ENCODE peak calls at places on chromosomes 6 and 20, in ten cellular contexts. One of them, this sample, is unnamed.

GRCh38 chr6:130697661-130698535 is 129.3 kb upstream of the SMLR1 start:
- DNase-seq in fibroblast of pulmonary artery: peak; percentile 70
- DNase-seq in fibroblast of lung: peak; percentile 52
- DNase-seq in DMS153: peak; percentile 4
- DNase-seq in CD4-positive, alpha-beta memory T cell: peak; percentile 51
- DNase-seq in GDM1: peak; percentile 6
- DNase-seq in stimulated activated CD8-positive, alpha-beta memory T cell treated with anti-CD3 and anti-CD28 coated beads, Interleukin-15, amount 100 ng/mL, for 4 hours: peak; percentile 44
- DNase-seq in fibroblast of gingiva: peak; percentile 49
- DNase-seq in RWPE1: peak; percentile 60
- DNase-seq in NT2/D1: peak; percentile 13
- DNase-seq in this sample: no peak

GRCh38 chr6:169970306-169970988 is 219.0 kb downstream of the ERMARD start:
- DNase-seq in fibroblast of lung: no peak
- DNase-seq in CD4-positive, alpha-beta memory T cell: no peak
- DNase-seq in DMS153: no peak
- DNase-seq in fibroblast of gingiva: no peak
- DNase-seq in NT2/D1: no peak
- DNase-seq in GDM1: no peak
- DNase-seq in fibroblast of pulmonary artery: no peak
- DNase-seq in stimulated activated CD8-positive, alpha-beta memory T cell treated with anti-CD3 and anti-CD28 coated beads, Interleukin-15, amount 100 ng/mL, for 4 hours: no peak
- DNase-seq in RWPE1: no peak
- DNase-seq in this sample: peak; percentile 57

GRCh38 chr6:139373154-139373927 is 1.1 kb downstream of the CITED2 start:
- DNase-seq in GDM1: peak; percentile 51
- DNase-seq in RWPE1: peak; percentile 30
- DNase-seq in NT2/D1: no peak
- DNase-seq in fibroblast of lung: peak; percentile 53
- DNase-seq in stimulated activated CD8-positive, alpha-beta memory T cell treated with anti-CD3 and anti-CD28 coated beads, Interleukin-15, amount 100 ng/mL, for 4 hours: peak; percentile 36
- DNase-seq in fibroblast of gingiva: peak; percentile 60
- DNase-seq in fibroblast of pulmonary artery: peak; percentile 68
- DNase-seq in DMS153: peak; percentile 18
- DNase-seq in CD4-positive, alpha-beta memory T cell: peak; percentile 79
- DNase-seq in this sample: peak; percentile 88

GRCh38 chr6:43763812-43764522 is 6.0 kb upstream of the VEGFA start:
- DNase-seq in fibroblast of lung: no peak
- DNase-seq in GDM1: no peak
- DNase-seq in fibroblast of gingiva: no peak
- DNase-seq in stimulated activated CD8-positive, alpha-beta memory T cell treated with anti-CD3 and anti-CD28 coated beads, Interleukin-15, amount 100 ng/mL, for 4 hours: no peak
- DNase-seq in DMS153: no peak
- DNase-seq in NT2/D1: no peak
- DNase-seq in fibroblast of pulmonary artery: no peak
- DNase-seq in RWPE1: no peak
- DNase-seq in CD4-positive, alpha-beta memory T cell: no peak
- DNase-seq in this sample: no peak

GRCh38 chr20:40868568-40869223 is 159.9 kb upstream of the TOP1 start:
- DNase-seq in RWPE1: no peak
- DNase-seq in CD4-positive, alpha-beta memory T cell: no peak
- DNase-seq in fibroblast of pulmonary artery: peak; percentile 71
- DNase-seq in DMS153: no peak
- DNase-seq in stimulated activated CD8-positive, alpha-beta memory T cell treated with anti-CD3 and anti-CD28 coated beads, Interleukin-15, amount 100 ng/mL, for 4 hours: no peak
- DNase-seq in fibroblast of gingiva: peak; percentile 88
- DNase-seq in NT2/D1: no peak
- DNase-seq in fibroblast of lung: peak; percentile 86
- DNase-seq in GDM1: no peak
- DNase-seq in this sample: no peak

GRCh38 chr20:9040874-9041524 is 27.9 kb upstream of the PLCB4 start:
- DNase-seq in GDM1: no peak
- DNase-seq in fibroblast of gingiva: no peak
- DNase-seq in CD4-positive, alpha-beta memory T cell: no peak
- DNase-seq in DMS153: no peak
- DNase-seq in fibroblast of lung: peak; percentile 73
- DNase-seq in RWPE1: no peak
- DNase-seq in NT2/D1: no peak
- DNase-seq in fibroblast of pulmonary artery: no peak
- DNase-seq in stimulated activated CD8-positive, alpha-beta memory T cell treated with anti-CD3 and anti-CD28 coated beads, Interleukin-15, amount 100 ng/mL, for 4 hours: no peak
- DNase-seq in this sample: no peak

GRCh38 chr6:148438593-148438992 is 96.0 kb downstream of the SASH1 start:
- DNase-seq in stimulated activated CD8-positive, alpha-beta memory T cell treated with anti-CD3 and anti-CD28 coated beads, Interleukin-15, amount 100 ng/mL, for 4 hours: no peak
- DNase-seq in RWPE1: no peak
- DNase-seq in NT2/D1: no peak
- DNase-seq in fibroblast of lung: no peak
- DNase-seq in CD4-positive, alpha-beta memory T cell: no peak
- DNase-seq in fibroblast of gingiva: peak; percentile 62
- DNase-seq in DMS153: no peak
- DNase-seq in fibroblast of pulmonary artery: peak; percentile 77
- DNase-seq in GDM1: no peak
- DNase-seq in this sample: no peak

GRCh38 chr6:27547157-27548075 is 74.5 kb upstream of the ZNF184 start:
- DNase-seq in fibroblast of lung: peak; percentile 62
- DNase-seq in fibroblast of pulmonary artery: peak; percentile 70
- DNase-seq in RWPE1: no peak
- DNase-seq in DMS153: no peak
- DNase-seq in GDM1: no peak
- DNase-seq in fibroblast of gingiva: peak; percentile 45
- DNase-seq in NT2/D1: peak; percentile 51
- DNase-seq in stimulated activated CD8-positive, alpha-beta memory T cell treated with anti-CD3 and anti-CD28 coated beads, Interleukin-15, amount 100 ng/mL, for 4 hours: no peak
- DNase-seq in CD4-positive, alpha-beta memory T cell: no peak
- DNase-seq in this sample: no peak

GRCh38 chr20:50245561-50246366 is 55.1 kb downstream of the CEBPB start:
- DNase-seq in DMS153: no peak
- DNase-seq in RWPE1: no peak
- DNase-seq in fibroblast of pulmonary artery: peak; percentile 77
- DNase-seq in CD4-positive, alpha-beta memory T cell: no peak
- DNase-seq in GDM1: peak; percentile 37
- DNase-seq in NT2/D1: no peak
- DNase-seq in fibroblast of lung: peak; percentile 69
- DNase-seq in stimulated activated CD8-positive, alpha-beta memory T cell treated with anti-CD3 and anti-CD28 coated beads, Interleukin-15, amount 100 ng/mL, for 4 hours: no peak
- DNase-seq in fibroblast of gingiva: peak; percentile 87
- DNase-seq in this sample: peak; percentile 39

GRCh38 chr20:61436268-61436667 is 184.2 kb downstream of the CDH4 start:
- DNase-seq in DMS153: no peak
- DNase-seq in fibroblast of pulmonary artery: peak; percentile 63
- DNase-seq in fibroblast of lung: peak; percentile 88
- DNase-seq in stimulated activated CD8-positive, alpha-beta memory T cell treated with anti-CD3 and anti-CD28 coated beads, Interleukin-15, amount 100 ng/mL, for 4 hours: no peak
- DNase-seq in GDM1: no peak
- DNase-seq in CD4-positive, alpha-beta memory T cell: no peak
- DNase-seq in NT2/D1: no peak
- DNase-seq in RWPE1: peak; percentile 90
- DNase-seq in fibroblast of gingiva: peak; percentile 40
- DNase-seq in this sample: no peak

GRCh38 chr6:1821188-1822183 is 211.8 kb downstream of the FOXC1 start:
- DNase-seq in DMS153: peak; percentile 32
- DNase-seq in GDM1: no peak
- DNase-seq in fibroblast of lung: peak; percentile 56
- DNase-seq in RWPE1: no peak
- DNase-seq in CD4-positive, alpha-beta memory T cell: no peak
- DNase-seq in stimulated activated CD8-positive, alpha-beta memory T cell treated with anti-CD3 and anti-CD28 coated beads, Interleukin-15, amount 100 ng/mL, for 4 hours: no peak
- DNase-seq in fibroblast of gingiva: peak; percentile 79
- DNase-seq in fibroblast of pulmonary artery: peak; percentile 48
- DNase-seq in NT2/D1: no peak
- DNase-seq in this sample: no peak

GRCh38 chr6:168713839-168714238 is 272.9 kb downstream of the SMOC2 start:
- DNase-seq in fibroblast of gingiva: no peak
- DNase-seq in CD4-positive, alpha-beta memory T cell: no peak
- DNase-seq in fibroblast of lung: no peak
- DNase-seq in GDM1: no peak
- DNase-seq in DMS153: no peak
- DNase-seq in fibroblast of pulmonary artery: no peak
- DNase-seq in NT2/D1: no peak
- DNase-seq in RWPE1: peak; percentile 33
- DNase-seq in stimulated activated CD8-positive, alpha-beta memory T cell treated with anti-CD3 and anti-CD28 coated beads, Interleukin-15, amount 100 ng/mL, for 4 hours: no peak
- DNase-seq in this sample: no peak

GRCh38 chr20:31691646-31692275 is 30.9 kb downstream of the BCL2L1 start:
- DNase-seq in stimulated activated CD8-positive, alpha-beta memory T cell treated with anti-CD3 and anti-CD28 coated beads, Interleukin-15, amount 100 ng/mL, for 4 hours: no peak
- DNase-seq in CD4-positive, alpha-beta memory T cell: no peak
- DNase-seq in fibroblast of lung: peak; percentile 84
- DNase-seq in NT2/D1: no peak
- DNase-seq in GDM1: no peak
- DNase-seq in DMS153: no peak
- DNase-seq in RWPE1: no peak
- DNase-seq in fibroblast of pulmonary artery: no peak
- DNase-seq in fibroblast of gingiva: peak; percentile 58
- DNase-seq in this sample: no peak

GRCh38 chr6:159169557-159170332 is 545 bp downstream of the FNDC1 start:
- DNase-seq in GDM1: no peak
- DNase-seq in DMS153: no peak
- DNase-seq in CD4-positive, alpha-beta memory T cell: no peak
- DNase-seq in stimulated activated CD8-positive, alpha-beta memory T cell treated with anti-CD3 and anti-CD28 coated beads, Interleukin-15, amount 100 ng/mL, for 4 hours: no peak
- DNase-seq in fibroblast of pulmonary artery: peak; percentile 29
- DNase-seq in RWPE1: no peak
- DNase-seq in fibroblast of gingiva: peak; percentile 11
- DNase-seq in NT2/D1: peak; percentile 25
- DNase-seq in fibroblast of lung: peak; percentile 61
- DNase-seq in this sample: no peak

GRCh38 chr6:42367353-42368011 is 84.2 kb downstream of the TRERF1 start:
- DNase-seq in RWPE1: no peak
- DNase-seq in CD4-positive, alpha-beta memory T cell: no peak
- DNase-seq in fibroblast of pulmonary artery: peak; percentile 37
- DNase-seq in GDM1: peak; percentile 39
- DNase-seq in NT2/D1: no peak
- DNase-seq in DMS153: no peak
- DNase-seq in stimulated activated CD8-positive, alpha-beta memory T cell treated with anti-CD3 and anti-CD28 coated beads, Interleukin-15, amount 100 ng/mL, for 4 hours: no peak
- DNase-seq in fibroblast of gingiva: no peak
- DNase-seq in fibroblast of lung: peak; percentile 13
- DNase-seq in this sample: no peak

GRCh38 chr20:12955611-12956010 is 53.2 kb upstream of the SPTLC3 start:
- DNase-seq in fibroblast of lung: no peak
- DNase-seq in stimulated activated CD8-positive, alpha-beta memory T cell treated with anti-CD3 and anti-CD28 coated beads, Interleukin-15, amount 100 ng/mL, for 4 hours: no peak
- DNase-seq in RWPE1: no peak
- DNase-seq in fibroblast of gingiva: no peak
- DNase-seq in fibroblast of pulmonary artery: no peak
- DNase-seq in DMS153: no peak
- DNase-seq in NT2/D1: no peak
- DNase-seq in GDM1: no peak
- DNase-seq in CD4-positive, alpha-beta memory T cell: no peak
- DNase-seq in this sample: no peak

GRCh38 chr6:6516643-6517042 is 71.9 kb upstream of the LY86 start:
- DNase-seq in fibroblast of lung: no peak
- DNase-seq in CD4-positive, alpha-beta memory T cell: no peak
- DNase-seq in fibroblast of gingiva: no peak
- DNase-seq in stimulated activated CD8-positive, alpha-beta memory T cell treated with anti-CD3 and anti-CD28 coated beads, Interleukin-15, amount 100 ng/mL, for 4 hours: no peak
- DNase-seq in GDM1: no peak
- DNase-seq in fibroblast of pulmonary artery: no peak
- DNase-seq in RWPE1: no peak
- DNase-seq in NT2/D1: no peak
- DNase-seq in DMS153: no peak
- DNase-seq in this sample: no peak

GRCh38 chr6:2990179-2990931 is 9.3 kb upstream of the NQO2 start:
- DNase-seq in fibroblast of lung: peak; percentile 75
- DNase-seq in NT2/D1: no peak
- DNase-seq in GDM1: no peak
- DNase-seq in fibroblast of pulmonary artery: peak; percentile 64
- DNase-seq in stimulated activated CD8-positive, alpha-beta memory T cell treated with anti-CD3 and anti-CD28 coated beads, Interleukin-15, amount 100 ng/mL, for 4 hours: no peak
- DNase-seq in DMS153: no peak
- DNase-seq in CD4-positive, alpha-beta memory T cell: no peak
- DNase-seq in RWPE1: no peak
- DNase-seq in fibroblast of gingiva: peak; percentile 10
- DNase-seq in this sample: no peak

GRCh38 chr6:104943781-104944180 is 13.1 kb upstream of the LIN28B start:
- DNase-seq in GDM1: no peak
- DNase-seq in fibroblast of pulmonary artery: peak; percentile 41
- DNase-seq in NT2/D1: no peak
- DNase-seq in stimulated activated CD8-positive, alpha-beta memory T cell treated with anti-CD3 and anti-CD28 coated beads, Interleukin-15, amount 100 ng/mL, for 4 hours: no peak
- DNase-seq in fibroblast of lung: peak; percentile 21
- DNase-seq in fibroblast of gingiva: no peak
- DNase-seq in CD4-positive, alpha-beta memory T cell: no peak
- DNase-seq in DMS153: no peak
- DNase-seq in RWPE1: no peak
- DNase-seq in this sample: no peak

GRCh38 chr20:37823276-37823980 is 79.5 kb upstream of the VSTM2L start:
- DNase-seq in GDM1: no peak
- DNase-seq in fibroblast of pulmonary artery: peak; percentile 15
- DNase-seq in NT2/D1: no peak
- DNase-seq in CD4-positive, alpha-beta memory T cell: no peak
- DNase-seq in DMS153: no peak
- DNase-seq in fibroblast of gingiva: no peak
- DNase-seq in RWPE1: no peak
- DNase-seq in fibroblast of lung: peak; percentile 28
- DNase-seq in stimulated activated CD8-positive, alpha-beta memory T cell treated with anti-CD3 and anti-CD28 coated beads, Interleukin-15, amount 100 ng/mL, for 4 hours: no peak
- DNase-seq in this sample: no peak

GRCh38 chr6:11702039-11702795 is 76.4 kb downstream of the ADTRP start:
- DNase-seq in fibroblast of lung: peak; percentile 74
- DNase-seq in NT2/D1: no peak
- DNase-seq in DMS153: no peak
- DNase-seq in CD4-positive, alpha-beta memory T cell: no peak
- DNase-seq in GDM1: no peak
- DNase-seq in stimulated activated CD8-positive, alpha-beta memory T cell treated with anti-CD3 and anti-CD28 coated beads, Interleukin-15, amount 100 ng/mL, for 4 hours: no peak
- DNase-seq in RWPE1: peak; percentile 70
- DNase-seq in fibroblast of gingiva: peak; percentile 11
- DNase-seq in fibroblast of pulmonary artery: peak; percentile 72
- DNase-seq in this sample: no peak

GRCh38 chr6:56299916-56300315 is 52.5 kb upstream of the COL21A1 start:
- DNase-seq in RWPE1: no peak
- DNase-seq in fibroblast of pulmonary artery: no peak
- DNase-seq in fibroblast of lung: no peak
- DNase-seq in CD4-positive, alpha-beta memory T cell: no peak
- DNase-seq in GDM1: no peak
- DNase-seq in fibroblast of gingiva: no peak
- DNase-seq in stimulated activated CD8-positive, alpha-beta memory T cell treated with anti-CD3 and anti-CD28 coated beads, Interleukin-15, amount 100 ng/mL, for 4 hours: no peak
- DNase-seq in NT2/D1: no peak
- DNase-seq in DMS153: no peak
- DNase-seq in this sample: no peak

GRCh38 chr6:105207524-105208269 is 27.9 kb upstream of the POPDC3 start:
- DNase-seq in RWPE1: no peak
- DNase-seq in stimulated activated CD8-positive, alpha-beta memory T cell treated with anti-CD3 and anti-CD28 coated beads, Interleukin-15, amount 100 ng/mL, for 4 hours: no peak
- DNase-seq in DMS153: no peak
- DNase-seq in NT2/D1: no peak
- DNase-seq in CD4-positive, alpha-beta memory T cell: no peak
- DNase-seq in GDM1: no peak
- DNase-seq in fibroblast of gingiva: no peak
- DNase-seq in fibroblast of pulmonary artery: peak; percentile 49
- DNase-seq in fibroblast of lung: peak; percentile 75
- DNase-seq in this sample: no peak

GRCh38 chr6:48766349-48766748 is 655.4 kb upstream of the PTCHD4 start:
- DNase-seq in fibroblast of pulmonary artery: peak; percentile 60
- DNase-seq in RWPE1: peak; percentile 80
- DNase-seq in DMS153: no peak
- DNase-seq in CD4-positive, alpha-beta memory T cell: no peak
- DNase-seq in fibroblast of gingiva: peak; percentile 4
- DNase-seq in NT2/D1: no peak
- DNase-seq in fibroblast of lung: peak; percentile 78
- DNase-seq in GDM1: no peak
- DNase-seq in stimulated activated CD8-positive, alpha-beta memory T cell treated with anti-CD3 and anti-CD28 coated beads, Interleukin-15, amount 100 ng/mL, for 4 hours: no peak
- DNase-seq in this sample: no peak

GRCh38 chr6:97023982-97024381 is 99.5 kb downstream of the KLHL32 start:
- DNase-seq in RWPE1: no peak
- DNase-seq in stimulated activated CD8-positive, alpha-beta memory T cell treated with anti-CD3 and anti-CD28 coated beads, Interleukin-15, amount 100 ng/mL, for 4 hours: no peak
- DNase-seq in fibroblast of gingiva: no peak
- DNase-seq in GDM1: no peak
- DNase-seq in CD4-positive, alpha-beta memory T cell: no peak
- DNase-seq in DMS153: no peak
- DNase-seq in fibroblast of lung: no peak
- DNase-seq in NT2/D1: no peak
- DNase-seq in fibroblast of pulmonary artery: no peak
- DNase-seq in this sample: no peak

This sample was measured in Right ventricle myocardium inferior.